ENCODE peak calls at places on chromosomes 11 and 22, in six cellular contexts. A is heart right ventricle, Q is Peyer's patch, Z is right atrium auricular region, L is sigmoid colon, J is endodermal cell. R is an unnamed sample.

GRCh38 chr22:17862646-17863181 is 88.4 kb upstream of the BID start:
- DNase-seq in A (no peak), Q (no peak), Z (no peak), L (no peak), J (no peak), R (no peak)

GRCh38 chr11:88680806-88681205 is 343.3 kb upstream of the CTSC start:
- DNase-seq in A (no peak), Q (no peak), Z (no peak), L (no peak), J (no peak), R (no peak)

GRCh38 chr22:33519140-33519973 is 400.9 kb downstream of the LARGE1 start:
- DNase-seq in A (no peak), Q (no peak), Z (no peak), L (no peak), J (peak; percentile 67), R (no peak)

GRCh38 chr22:37279469-37279868 is 2.8 kb upstream of the CYTH4 start:
- DNase-seq in A (no peak), Q (no peak), Z (no peak), L (no peak), J (no peak), R (no peak)

GRCh38 chr11:123577081-123577598 is 77.3 kb downstream of the SCN3B start:
- DNase-seq in A (peak; percentile 77), Q (peak; percentile 79), Z (peak; percentile 67), L (no peak), J (peak; percentile 94), R (peak; percentile 64)

GRCh38 chr11:106086850-106087249 is 9.4 kb downstream of the AASDHPPT start:
- DNase-seq in A (no peak), Q (no peak), Z (no peak), L (no peak), J (no peak), R (no peak)

GRCh38 chr11:102798012-102798746 is at the start of gene MMP1:
- DNase-seq in A (no peak), Q (peak; percentile 66), Z (no peak), L (no peak), J (no peak), R (no peak)

GRCh38 chr11:47923667-47924066 is 56.7 kb upstream of the PTPRJ start:
- DNase-seq in A (peak; percentile 30), Q (no peak), Z (no peak), L (peak; percentile 76), J (no peak), R (no peak)

DNA sequence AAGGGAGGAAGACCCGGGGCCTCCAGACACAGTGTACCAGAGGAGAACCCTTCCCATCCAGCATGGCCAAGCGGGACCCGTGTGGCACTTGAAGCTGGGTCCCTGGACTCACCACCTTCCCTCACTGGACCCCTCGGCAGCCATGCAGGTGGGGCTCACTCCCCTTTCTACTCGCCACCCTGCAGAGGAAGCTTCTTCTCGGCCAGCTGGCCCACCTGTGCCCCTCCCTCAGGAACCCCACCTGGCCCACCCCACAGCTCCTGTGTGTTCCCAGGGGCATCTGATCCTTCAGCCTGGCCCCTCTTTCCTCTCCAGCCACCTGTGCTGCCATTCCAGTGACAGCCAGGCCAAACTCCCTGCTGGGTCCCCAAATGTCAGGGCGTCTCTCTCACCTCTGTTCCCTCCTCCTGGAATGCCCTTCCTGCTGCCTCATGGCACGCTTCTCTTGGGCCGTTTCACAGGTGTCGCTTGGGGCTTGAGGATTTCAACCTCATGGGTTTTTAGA is 38.0 kb downstream of the IGF2 start:
- DNase-seq in A (no peak), Q (no peak), Z (no peak), L (peak; percentile 41), J (no peak), R (no peak)
- H3K27ac ChIP-seq in A (peak overlapping the region; percentile 85), Q (no peak overlapping the region), Z (peak overlapping the region; percentile 66), L (no peak overlapping the region), J (no peak overlapping the region), R (no peak overlapping the region)

GRCh38 chr22:23180301-23180892 is at the start of gene BCR:
- DNase-seq in A (peak; percentile 79), Q (peak; percentile 83), Z (peak; percentile 72), L (peak; percentile 89), J (peak; percentile 82), R (peak; percentile 66)
- H3K4me1 ChIP-seq in A (peaks cover 9% of the 10 kb centered on the region), Q (peaks cover 26% of the 10 kb centered on the region), Z (peaks cover 57% of the 10 kb centered on the region), L (peaks cover 61% of the 10 kb centered on the region), J (no peaks in the 10 kb centered on the region), R (peaks cover 70% of the 10 kb centered on the region)

GRCh38 chr11:55572548-55572947 is 620 bp downstream of the OR4C16 start:
- DNase-seq in A (no peak), Q (no peak), Z (no peak), L (no peak), J (no peak), R (no peak)

DNA sequence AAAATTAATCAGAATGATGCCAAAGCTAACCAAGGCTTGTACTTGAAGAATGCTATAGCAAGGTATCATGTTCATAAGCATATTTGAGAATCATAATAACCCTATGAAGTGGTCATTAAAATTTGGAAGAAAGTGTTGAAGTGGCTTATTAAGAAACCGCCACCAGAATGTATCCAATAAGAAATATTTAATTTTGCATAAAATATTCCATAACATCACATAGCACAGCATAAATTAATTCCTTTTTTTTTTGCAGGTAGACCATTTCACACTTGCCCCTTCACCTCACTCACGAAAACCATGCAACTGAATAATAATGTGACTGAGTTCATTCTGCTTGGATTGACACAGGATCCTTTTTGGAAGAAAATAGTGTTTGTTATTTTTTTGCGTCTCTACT is at the start of gene OR4C16:
- DNase-seq in A (no peak), Q (no peak), Z (no peak), L (no peak), J (no peak), R (no peak)
- H3K9me3 ChIP-seq in A (no peaks in the 10 kb centered on the region), Q (no peaks in the 10 kb centered on the region), Z (no peaks in the 10 kb centered on the region), L (no peaks in the 10 kb centered on the region), J (peaks cover 76% of the 10 kb centered on the region), R (no peaks in the 10 kb centered on the region)

GRCh38 chr11:57248780-57249383 is 11.8 kb upstream of the APLNR start:
- DNase-seq in A (peak; percentile 69), Q (peak; percentile 57), Z (peak; percentile 84), L (peak; percentile 79), J (peak; percentile 95), R (no peak)

GRCh38 chr11:57251037-57251436 is 14.0 kb upstream of the APLNR start:
- DNase-seq in A (no peak), Q (no peak), Z (no peak), L (no peak), J (no peak), R (no peak)

GRCh38 chr11:57251491-57252104 is 14.5 kb upstream of the APLNR start:
- DNase-seq in A (peak; percentile 32), Q (no peak), Z (peak; percentile 77), L (no peak), J (no peak), R (no peak)

GRCh38 chr11:57244911-57245310 is 7.9 kb upstream of the APLNR start:
- DNase-seq in A (no peak), Q (no peak), Z (no peak), L (no peak), J (no peak), R (no peak)

DNA sequence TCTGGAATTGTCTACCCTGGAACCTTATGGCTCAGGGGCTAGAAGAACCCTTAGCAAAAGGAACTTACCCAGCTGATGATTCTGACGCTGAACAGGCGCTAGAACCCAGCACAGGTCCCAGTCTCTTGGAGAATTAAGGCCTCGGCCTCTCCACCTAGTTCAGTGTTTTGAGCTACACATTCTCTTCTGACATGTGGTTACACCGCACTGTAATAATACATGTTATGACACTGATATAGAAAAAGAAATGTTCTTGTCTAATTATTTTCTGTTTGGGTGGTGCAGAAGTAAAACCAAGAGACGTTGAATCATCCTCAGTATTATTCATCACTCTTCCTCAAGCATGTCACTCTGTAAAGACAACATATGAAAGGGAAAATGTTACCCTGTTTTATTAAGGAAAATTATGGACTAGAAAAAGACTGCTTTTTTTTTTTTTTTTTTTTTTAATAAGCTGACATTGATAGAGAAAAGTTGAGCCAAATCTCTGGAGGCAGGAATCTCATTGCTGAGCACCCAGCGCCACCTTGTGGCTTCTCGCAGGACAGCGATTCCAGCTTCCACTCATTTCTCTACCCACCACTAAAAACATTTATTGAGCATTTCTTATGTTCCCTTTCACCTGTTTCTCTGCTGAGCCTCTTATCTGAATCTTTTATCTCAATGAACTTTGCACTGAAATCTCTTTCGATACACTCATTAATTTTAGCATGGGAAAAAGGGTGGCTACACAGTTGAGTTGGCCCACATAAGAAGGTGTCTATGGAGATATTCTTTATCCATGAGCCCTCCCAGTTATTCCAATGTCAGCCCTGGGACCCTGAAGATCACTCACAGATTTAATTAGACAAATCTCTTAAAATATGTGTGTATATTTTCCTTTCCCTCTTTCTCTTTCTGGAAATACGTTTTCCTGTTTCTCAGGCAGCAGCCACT is 12.6 kb upstream of the APLNR start:
- DNase-seq in A (peak; percentile 75), Q (peak; percentile 76), Z (no peak), L (peak; percentile 72), J (peak; percentile 87), R (no peak)
- H3K27ac ChIP-seq in A (no peak overlapping the region), Q (no peak overlapping the region), Z (peak overlapping the region; percentile 37), L (peak overlapping the region; percentile 35), J (no peak overlapping the region), R (no peak overlapping the region)

GRCh38 chr11:35073691-35074382 is 65.1 kb upstream of the CD44 start:
- DNase-seq in A (no peak), Q (no peak), Z (no peak), L (no peak), J (no peak), R (no peak)

GRCh38 chr11:35082322-35083180 is 56.4 kb upstream of the CD44 start:
- DNase-seq in A (peak; percentile 46), Q (peak; percentile 55), Z (peak; percentile 71), L (peak; percentile 75), J (peak; percentile 90), R (peak; percentile 93)

GRCh38 chr11:35079581-35079980 is 59.4 kb upstream of the CD44 start:
- DNase-seq in A (no peak), Q (no peak), Z (no peak), L (no peak), J (no peak), R (no peak)

GRCh38 chr11:35076201-35077100 is 62.5 kb upstream of the CD44 start:
- DNase-seq in A (no peak), Q (no peak), Z (no peak), L (no peak), J (no peak), R (no peak)

GRCh38 chr11:35077709-35078695 is 61.0 kb upstream of the CD44 start:
- DNase-seq in A (no peak), Q (no peak), Z (no peak), L (no peak), J (no peak), R (peak; percentile 39)
- H3K4me1 ChIP-seq in A (no peaks in the 10 kb centered on the region), Q (peaks cover 24% of the 10 kb centered on the region), Z (peaks cover 17% of the 10 kb centered on the region), L (peaks cover 15% of the 10 kb centered on the region), J (peaks cover 5% of the 10 kb centered on the region), R (peaks cover 71% of the 10 kb centered on the region)

DNA sequence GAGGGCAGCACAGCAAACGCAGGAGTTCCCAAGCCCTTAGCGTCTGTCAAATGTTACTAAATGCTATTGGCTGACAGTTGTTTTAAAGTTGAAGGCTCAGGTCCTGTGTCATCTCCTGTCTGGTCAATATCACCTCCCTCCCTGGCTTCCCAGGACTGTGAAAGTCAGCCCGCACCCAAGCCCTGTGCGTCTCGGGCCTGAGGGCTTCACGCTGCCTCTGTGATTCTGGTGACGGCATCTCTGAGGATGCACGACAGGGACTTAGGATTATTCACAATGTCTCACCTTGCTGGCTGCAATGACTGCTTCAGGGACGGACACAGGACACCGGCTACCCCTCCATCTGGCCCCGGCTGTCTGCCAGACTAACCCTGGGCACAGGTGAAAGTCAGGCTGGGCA is 415.3 kb downstream of the CTTN start:
- DNase-seq in A (no peak), Q (no peak), Z (no peak), L (no peak), J (no peak), R (no peak)
- H3K9me3 ChIP-seq in A (no peaks in the 10 kb centered on the region), Q (no peaks in the 10 kb centered on the region), Z (no peaks in the 10 kb centered on the region), L (no peaks in the 10 kb centered on the region), J (no peaks in the 10 kb centered on the region), R (no peaks in the 10 kb centered on the region)

R was measured in CD8-positive, alpha-beta memory T cell.